ENCODE peak calls at places on chromosomes 7 and 10, in four cellular contexts. M is GM23248, D is GM23338, K is hepatocyte. Q is an unnamed sample.
A peak's percentile ranks its signal among the peaks of the same experiment; 100 is the strongest.

GRCh38 chr10:84270708-84271107 is 25.9 kb downstream of the RGR start:
- DNase-seq in M (no peak), D (no peak), K (no peak), Q (no peak)

GRCh38 chr10:76303682-76304316 is 872.4 kb downstream of the LRMDA start:
- DNase-seq in M (peak; percentile 89), D (peak; percentile 89), K (peak; percentile 89), Q (peak; percentile 98)

GRCh38 chr10:71334228-71334791 is 15.3 kb downstream of the SLC29A3 start:
- DNase-seq in M (no peak), D (no peak), K (no peak), Q (peak; percentile 14)

GRCh38 chr10:23173549-23174074 is 18.5 kb upstream of the PTF1A start:
- DNase-seq in M (no peak), D (peak; percentile 49), K (no peak), Q (no peak)

GRCh38 chr10:79346388-79347225 is 662 bp upstream of the PPIF start:
- DNase-seq in M (no peak), D (peak; percentile 71), K (no peak), Q (no peak)

GRCh38 chr7:5636914-5637313 is 144.5 kb downstream of the RNF216 start:
- DNase-seq in M (peak; percentile 97), D (no peak), K (peak; percentile 74), Q (peak; percentile 63)

GRCh38 chr10:96673318-96674099 is 46.8 kb downstream of the PIK3AP1 start:
- DNase-seq in M (no peak), D (no peak), K (peak; percentile 44), Q (no peak)

GRCh38 chr10:100469756-100470155 is 6.9 kb downstream of the WNT8B start:
- DNase-seq in M (peak; percentile 47), D (no peak), K (no peak), Q (no peak)

GRCh38 chr10:44813201-44813600 is 97.9 kb upstream of the TMEM72 start:
- DNase-seq in M (no peak), D (no peak), K (no peak), Q (no peak)

GRCh38 chr10:112793197-112793921 is 156.7 kb upstream of the TCF7L2 start:
- DNase-seq in M (peak; percentile 61), D (no peak), K (no peak), Q (peak; percentile 49)

GRCh38 chr10:122306282-122306681 is 35.2 kb downstream of the BTBD16 start:
- DNase-seq in M (no peak), D (no peak), K (no peak), Q (no peak)

GRCh38 chr10:116490028-116490662 is 55.6 kb upstream of the PNLIP start:
- DNase-seq in M (peak; percentile 60), D (peak; percentile 76), K (peak; percentile 53), Q (peak; percentile 44)

GRCh38 chr7:16850772-16851466 is 30.9 kb downstream of the AGR3 start:
- DNase-seq in M (no peak), D (no peak), K (no peak), Q (no peak)

GRCh38 chr7:94288091-94288490 is 106.6 kb upstream of the COL1A2 start:
- DNase-seq in M (no peak), D (no peak), K (no peak), Q (no peak)

GRCh38 chr7:47420117-47420780 is 161.7 kb downstream of the TNS3 start:
- DNase-seq in M (no peak), D (no peak), K (no peak), Q (no peak)

GRCh38 chr10:97196213-97197029 is 10.7 kb upstream of the SLIT1 start:
- DNase-seq in M (peak; percentile 80), D (peak; percentile 98), K (peak; percentile 86), Q (peak; percentile 66)

GRCh38 chr7:34066411-34066810 is 161.1 kb downstream of the BMPER start:
- DNase-seq in M (no peak), D (no peak), K (no peak), Q (no peak)

GRCh38 chr7:98291717-98292116 is 10.2 kb downstream of the BRI3 start:
- DNase-seq in M (peak; percentile 27), D (peak; percentile 67), K (peak; percentile 22), Q (no peak)

GRCh38 chr7:38452615-38453014 is 178.6 kb downstream of the AMPH start:
- DNase-seq in M (peak; percentile 73), D (no peak), K (peak; percentile 7), Q (no peak)

GRCh38 chr10:88254091-88254490 is 329.0 kb downstream of the RNLS start:
- DNase-seq in M (peak; percentile 86), D (no peak), K (peak; percentile 33), Q (no peak)

GRCh38 chr10:21495686-21496284 is 29.7 kb downstream of the SKIDA1 start:
- DNase-seq in M (peak; percentile 84), D (peak; percentile 95), K (peak; percentile 94), Q (peak; percentile 89)

DNA sequence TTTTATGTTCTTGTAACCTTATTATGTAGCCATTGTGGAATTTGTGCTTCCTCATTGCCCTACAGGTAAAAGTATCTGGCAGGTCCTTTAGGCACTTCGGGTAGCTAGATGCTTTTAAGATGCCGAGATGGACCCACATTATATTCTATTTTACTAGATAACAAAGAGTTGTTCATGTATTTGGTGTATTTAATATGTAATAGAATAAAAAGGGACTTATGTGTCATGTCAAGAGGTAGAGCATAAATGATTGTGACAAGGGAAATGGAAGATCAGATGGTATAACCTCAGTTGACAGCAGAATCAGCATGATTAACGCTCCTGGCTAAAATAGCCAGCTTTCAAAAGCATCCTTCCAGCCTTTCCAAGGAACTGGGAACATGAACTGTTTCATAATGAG is 50.6 kb downstream of the NPY start:
- DNase-seq in M (no peak), D (no peak), K (no peak), Q (no peak)
- TF ChIP-seq EZH2phosphoT487 in M (no peak), D (no peak), K (no peak), Q (no peak)

DNA sequence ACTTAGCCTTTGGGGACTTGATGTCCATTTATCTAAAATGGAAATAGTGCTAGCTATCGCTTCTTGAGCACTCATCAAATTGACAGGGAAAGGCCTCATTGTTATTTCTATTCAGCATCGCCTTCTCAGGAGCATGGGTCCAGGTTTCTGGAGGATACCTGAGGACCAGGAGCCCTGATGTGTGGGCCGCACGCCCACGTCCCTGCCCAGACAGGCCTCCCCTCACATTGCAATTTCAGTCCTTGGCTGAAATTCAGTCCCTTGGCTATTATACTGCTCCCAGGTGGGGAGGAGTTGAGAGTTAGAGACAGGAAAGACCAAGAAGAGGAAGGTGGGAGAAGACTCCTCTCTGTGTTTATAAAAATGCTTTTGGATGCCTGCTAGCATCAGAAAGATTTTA is 38.9 kb downstream of the GPRIN2 start:
- DNase-seq in M (no peak), D (no peak), K (no peak), Q (no peak)
- TF ChIP-seq EZH2phosphoT487 in M (no peak), D (no peak), K (no peak), Q (no peak)

DNA sequence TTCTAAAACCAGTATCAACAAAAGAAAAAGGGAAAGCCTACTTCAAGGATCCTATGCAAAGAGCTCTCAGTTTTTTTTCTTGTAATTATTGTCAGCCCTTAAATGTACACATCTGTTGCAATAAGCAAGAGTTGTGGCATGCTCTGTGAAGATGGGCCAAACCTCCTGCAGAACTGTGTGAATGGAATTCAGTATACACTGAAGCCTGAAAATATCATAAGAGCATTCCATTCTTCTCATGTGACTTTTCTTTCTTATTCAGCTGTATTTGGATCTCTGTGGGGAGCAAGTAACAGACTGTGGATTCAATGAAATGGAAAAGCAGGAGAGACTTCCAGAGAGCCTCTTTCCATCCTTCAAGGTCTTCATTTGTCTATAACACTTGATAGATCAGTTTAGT is 130.7 kb downstream of the SAMD9 start:
- DNase-seq in M (peak; percentile 52), D (no peak), K (no peak), Q (no peak)
- TF ChIP-seq EZH2phosphoT487 in M (no peak), D (no peak), K (no peak), Q (no peak)

DNA sequence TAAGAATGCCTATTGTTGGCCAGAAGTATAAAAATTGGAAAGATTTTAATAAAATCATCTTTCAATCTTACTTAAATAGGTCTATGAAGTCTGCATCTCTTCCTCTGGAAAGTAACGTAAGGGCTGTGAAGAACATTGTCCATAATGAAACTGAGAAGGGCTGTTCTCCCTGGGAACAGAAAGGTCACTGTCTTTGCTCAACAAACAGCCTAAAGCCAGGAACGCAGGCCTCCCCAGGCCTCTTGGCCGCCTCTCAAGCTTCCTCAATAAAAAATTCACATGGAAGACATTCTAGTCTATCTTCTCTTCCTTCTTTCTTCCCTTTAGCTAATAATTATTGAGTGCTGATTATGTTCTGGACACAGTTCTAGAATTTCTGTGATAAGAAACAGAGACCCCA is 9.1 kb upstream of the IDI2 start:
- DNase-seq in M (no peak), D (no peak), K (no peak), Q (no peak)
- TF ChIP-seq EZH2phosphoT487 in M (no peak), D (no peak), K (no peak), Q (no peak)

GRCh38 chr7:81624021-81624630 is 145.7 kb downstream of the HGF start:
- DNase-seq in M (no peak), D (no peak), K (no peak), Q (peak; percentile 9)

GRCh38 chr7:81621893-81622292 is 148.0 kb downstream of the HGF start:
- DNase-seq in M (no peak), D (no peak), K (no peak), Q (no peak)

GRCh38 chr7:81623251-81623855 is 146.5 kb downstream of the HGF start:
- DNase-seq in M (peak; percentile 6), D (no peak), K (no peak), Q (no peak)

GRCh38 chr7:81616951-81617350 is 152.9 kb downstream of the HGF start:
- DNase-seq in M (peak; percentile 52), D (no peak), K (no peak), Q (peak; percentile 72)

DNA sequence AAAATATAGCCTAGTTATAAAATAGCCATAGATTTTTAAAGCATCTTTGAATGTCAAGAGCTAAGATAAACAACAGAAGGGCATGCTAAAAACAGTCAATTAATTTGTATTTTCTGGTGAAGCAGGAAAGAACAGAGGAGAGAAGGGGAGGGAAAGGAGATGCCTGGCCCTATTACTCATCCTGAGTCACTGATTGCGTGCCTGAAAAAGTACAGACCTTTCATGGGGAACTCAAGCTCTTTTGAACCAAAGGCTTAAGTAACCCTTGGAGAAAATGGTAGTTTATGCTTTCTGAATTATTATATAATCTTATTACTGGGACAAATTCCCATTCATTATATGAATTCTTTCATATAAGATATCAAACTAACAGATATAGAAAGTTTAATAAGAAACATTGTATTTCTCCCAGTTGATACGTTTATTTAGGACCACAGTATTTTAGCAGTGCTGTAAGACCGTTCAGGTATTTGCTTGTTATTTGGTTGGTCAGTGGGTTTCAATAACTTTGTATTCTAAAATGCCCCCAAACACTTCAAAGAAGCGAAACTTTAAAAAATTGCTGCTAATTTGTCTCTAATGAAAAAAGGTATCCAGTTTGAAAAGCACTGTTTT is 151.3 kb downstream of the HGF start:
- DNase-seq in M (peak; percentile 90), D (peak; percentile 10), K (peak; percentile 26), Q (peak; percentile 90)
- TF ChIP-seq EZH2phosphoT487 in M (no peak), D (no peak), K (no peak), Q (no peak)

Q was measured in PC-3.